ENCODE peak calls at places on chromosome 5, in seven cellular contexts. R is IMR-90; H is posterior cingulate gyrus; Y is NCI-H524; L is H1; M is CD8-positive, alpha-beta memory T cell; F is stimulated activated naive B cell treated with anti-CD40 and anti-IgM and Interleukin-4, amounts not matched to agents 10 μg/mL and 1 μg/mL and 100 μg/mL, for 72 hours. C is an unnamed sample.
A peak's percentile ranks its signal among the peaks of the same experiment; 100 is the strongest.

GRCh38 chr5:57408714-57409113 is 73.9 kb downstream of the ACTBL2 start:
- DNase-seq in R (peak; percentile 63), H (no peak), Y (no peak), L (no peak), M (no peak), F (no peak), C (no peak)

GRCh38 chr5:141828162-141828561 is 50.0 kb downstream of the PCDH1 start:
- DNase-seq in R (no peak), H (no peak), Y (no peak), L (no peak), M (no peak), F (no peak), C (no peak)

GRCh38 chr5:138352071-138352721 is at the start of gene KDM3B:
- DNase-seq in R (peak; percentile 80), H (peak; percentile 92), Y (peak; percentile 68), L (peak; percentile 83), M (peak; percentile 96), F (peak; percentile 92), C (peak; percentile 71)

GRCh38 chr5:59503223-59503622 is 390.3 kb downstream of the PDE4D start:
- DNase-seq in R (no peak), H (no peak), Y (no peak), L (no peak), M (no peak), F (no peak), C (no peak)

GRCh38 chr5:151029179-151029855 is 8.9 kb downstream of the GPX3 start:
- DNase-seq in R (no peak), H (no peak), Y (no peak), L (no peak), M (no peak), F (no peak), C (no peak)

GRCh38 chr5:141528401-141528984 is 39.6 kb downstream of the PCDHGC5 start:
- DNase-seq in R (peak; percentile 59), H (no peak), Y (no peak), L (no peak), M (no peak), F (no peak), C (peak; percentile 65)

GRCh38 chr5:16736158-16736994 is 119.6 kb upstream of the RETREG1 start:
- DNase-seq in R (peak; percentile 87), H (no peak), Y (peak; percentile 77), L (no peak), M (no peak), F (no peak), C (peak; percentile 75)

GRCh38 chr5:166637295-166637694 is 1654.2 kb upstream of the WWC1 start:
- DNase-seq in R (no peak), H (no peak), Y (no peak), L (no peak), M (no peak), F (no peak), C (no peak)

GRCh38 chr5:13659391-13659790 is 285.1 kb downstream of the DNAH5 start:
- DNase-seq in R (peak; percentile 63), H (no peak), Y (no peak), L (no peak), M (no peak), F (no peak), C (no peak)

GRCh38 chr5:97636766-97637165 is 453.7 kb upstream of the RIOK2 start:
- DNase-seq in R (peak; percentile 53), H (no peak), Y (no peak), L (no peak), M (no peak), F (no peak), C (no peak)

GRCh38 chr5:169856571-169856970 is 123.7 kb downstream of the INSYN2B start:
- DNase-seq in R (peak; percentile 95), H (no peak), Y (no peak), L (no peak), M (no peak), F (no peak), C (no peak)